ENCODE peak calls at places on chromosome 18, in four cellular contexts. One of them, this sample, is unnamed.

GRCh38 chr18:77039196-77040140 is 93.1 kb downstream of the MBP start:
- DNase-seq in fibroblast of lung: no peak
- DNase-seq in ELF-1: no peak
- DNase-seq in lung: no peak
- DNase-seq in this sample: no peak

GRCh38 chr18:29892960-29893558 is 1149.5 kb downstream of the DSC3 start:
- DNase-seq in lung: no peak
- DNase-seq in fibroblast of lung: no peak
- DNase-seq in ELF-1: no peak
- DNase-seq in this sample: no peak

GRCh38 chr18:2420367-2420766 is 150.9 kb downstream of the METTL4 start:
- DNase-seq in fibroblast of lung: no peak
- DNase-seq in ELF-1: no peak
- DNase-seq in lung: no peak
- DNase-seq in this sample: no peak

GRCh38 chr18:63253428-63254372 is 65.9 kb downstream of the BCL2 start:
- DNase-seq in fibroblast of lung: peak
- DNase-seq in lung: no peak
- DNase-seq in ELF-1: no peak
- DNase-seq in this sample: peak

GRCh38 chr18:5997361-5997760 is 102.0 kb upstream of the TMEM200C start:
- DNase-seq in fibroblast of lung: no peak
- DNase-seq in lung: no peak
- DNase-seq in ELF-1: no peak
- DNase-seq in this sample: no peak

GRCh38 chr18:31233550-31234306 is 71.1 kb upstream of the DSC1 start:
- DNase-seq in ELF-1: no peak
- DNase-seq in lung: no peak
- DNase-seq in fibroblast of lung: no peak
- DNase-seq in this sample: no peak

GRCh38 chr18:78911751-78912283 is 67.8 kb upstream of the SALL3 start:
- DNase-seq in lung: no peak
- DNase-seq in ELF-1: no peak
- DNase-seq in fibroblast of lung: no peak
- DNase-seq in this sample: no peak

GRCh38 chr18:79987566-79987965 is 797 bp downstream of the TXNL4A start:
- DNase-seq in lung: no peak
- DNase-seq in fibroblast of lung: peak
- DNase-seq in ELF-1: no peak
- DNase-seq in this sample: no peak

GRCh38 chr18:54228364-54228763 is 3.9 kb upstream of the MBD2 start:
- DNase-seq in ELF-1: peak
- DNase-seq in lung: no peak
- DNase-seq in fibroblast of lung: no peak
- DNase-seq in this sample: no peak

GRCh38 chr18:48832961-48833700 is 117.6 kb downstream of the SMAD7 start:
- DNase-seq in lung: peak
- DNase-seq in fibroblast of lung: peak
- DNase-seq in ELF-1: peak
- DNase-seq in this sample: peak

GRCh38 chr18:74493689-74494088 is 2.5 kb upstream of the CNDP2 start:
- DNase-seq in lung: no peak
- DNase-seq in fibroblast of lung: peak
- DNase-seq in ELF-1: peak
- DNase-seq in this sample: peak

GRCh38 chr18:26940744-26941398 is 75.4 kb upstream of the AQP4 start:
- DNase-seq in ELF-1: no peak
- DNase-seq in lung: peak
- DNase-seq in fibroblast of lung: no peak
- DNase-seq in this sample: no peak

GRCh38 chr18:23229472-23229871 is 94.2 kb downstream of the CABLES1 start:
- DNase-seq in ELF-1: no peak
- DNase-seq in lung: no peak
- DNase-seq in fibroblast of lung: peak
- DNase-seq in this sample: peak

GRCh38 chr18:56221195-56222065 is 417.0 kb downstream of the TXNL1 start:
- DNase-seq in fibroblast of lung: no peak
- DNase-seq in lung: no peak
- DNase-seq in ELF-1: no peak
- DNase-seq in this sample: no peak

GRCh38 chr18:39935598-39935997 is 2019.4 kb upstream of the PIK3C3 start:
- DNase-seq in lung: no peak
- DNase-seq in fibroblast of lung: no peak
- DNase-seq in ELF-1: no peak
- DNase-seq in this sample: no peak

GRCh38 chr18:77112161-77112801 is 20.3 kb downstream of the MBP start:
- DNase-seq in fibroblast of lung: no peak
- DNase-seq in lung: no peak
- DNase-seq in ELF-1: peak
- DNase-seq in this sample: no peak

GRCh38 chr18:36031407-36031806 is 36.0 kb downstream of the RPRD1A start:
- DNase-seq in lung: no peak
- DNase-seq in ELF-1: no peak
- DNase-seq in fibroblast of lung: no peak
- DNase-seq in this sample: no peak

GRCh38 chr18:40179647-40180175 is 1775.3 kb upstream of the PIK3C3 start:
- DNase-seq in lung: no peak
- DNase-seq in fibroblast of lung: peak
- DNase-seq in ELF-1: no peak
- DNase-seq in this sample: peak

GRCh38 chr18:8706981-8707940 is 1.9 kb downstream of the MTCL1 start:
- DNase-seq in lung: peak
- DNase-seq in ELF-1: peak
- DNase-seq in fibroblast of lung: peak
- DNase-seq in this sample: peak

GRCh38 chr18:35938562-35938961 is 33.9 kb upstream of the RMP24 start:
- DNase-seq in lung: no peak
- DNase-seq in ELF-1: no peak
- DNase-seq in fibroblast of lung: no peak
- DNase-seq in this sample: no peak

GRCh38 chr18:79182047-79182713 is 113.0 kb downstream of the ATP9B start:
- DNase-seq in lung: no peak
- DNase-seq in fibroblast of lung: no peak
- DNase-seq in ELF-1: peak
- DNase-seq in this sample: no peak

GRCh38 chr18:7038330-7038846 is 79.2 kb downstream of the LAMA1 start:
- DNase-seq in fibroblast of lung: peak
- DNase-seq in ELF-1: peak
- DNase-seq in lung: peak
- DNase-seq in this sample: peak

GRCh38 chr18:22170421-22171262 is 1.3 kb downstream of the GATA6 start:
- DNase-seq in fibroblast of lung: peak
- DNase-seq in ELF-1: peak
- DNase-seq in lung: peak
- DNase-seq in this sample: peak

GRCh38 chr18:11323359-11323819 is 174.0 kb upstream of the PIEZO2 start:
- DNase-seq in fibroblast of lung: peak
- DNase-seq in ELF-1: peak
- DNase-seq in lung: no peak
- DNase-seq in this sample: peak

GRCh38 chr18:10973579-10974260 is 175.6 kb downstream of the PIEZO2 start:
- DNase-seq in fibroblast of lung: peak
- DNase-seq in ELF-1: no peak
- DNase-seq in lung: no peak
- DNase-seq in this sample: peak

GRCh38 chr18:73283788-73284187 is 416.0 kb upstream of the NETO1 start:
- DNase-seq in ELF-1: peak
- DNase-seq in fibroblast of lung: peak
- DNase-seq in lung: no peak
- DNase-seq in this sample: peak

GRCh38 chr18:79077181-79077580 is 8.0 kb downstream of the ATP9B start:
- DNase-seq in lung: no peak
- DNase-seq in ELF-1: no peak
- DNase-seq in fibroblast of lung: no peak
- DNase-seq in this sample: no peak

GRCh38 chr18:55501594-55502345 is 86.2 kb downstream of the TCF4 start:
- DNase-seq in fibroblast of lung: peak
- DNase-seq in ELF-1: peak
- DNase-seq in lung: no peak
- DNase-seq in this sample: peak

GRCh38 chr18:69358197-69358895 is 42.3 kb upstream of the DOK6 start:
- DNase-seq in lung: no peak
- DNase-seq in ELF-1: no peak
- DNase-seq in fibroblast of lung: no peak
- DNase-seq in this sample: no peak

GRCh38 chr18:5284808-5285207 is 10.7 kb downstream of the ZBTB14 start:
- DNase-seq in ELF-1: no peak
- DNase-seq in lung: no peak
- DNase-seq in fibroblast of lung: peak
- DNase-seq in this sample: peak

GRCh38 chr18:43393174-43393573 is 115.9 kb upstream of the SYT4 start:
- DNase-seq in ELF-1: no peak
- DNase-seq in fibroblast of lung: no peak
- DNase-seq in lung: no peak
- DNase-seq in this sample: no peak

GRCh38 chr18:21179590-21180220 is 62.3 kb upstream of the GREB1L start:
- DNase-seq in fibroblast of lung: peak
- DNase-seq in ELF-1: peak
- DNase-seq in lung: peak
- DNase-seq in this sample: peak

GRCh38 chr18:62280058-62280457 is 45.1 kb upstream of the TNFRSF11A start:
- DNase-seq in ELF-1: no peak
- DNase-seq in lung: no peak
- DNase-seq in fibroblast of lung: no peak
- DNase-seq in this sample: no peak

GRCh38 chr18:58456625-58457024 is 172.3 kb downstream of the ALPK2 start:
- DNase-seq in ELF-1: no peak
- DNase-seq in fibroblast of lung: no peak
- DNase-seq in lung: no peak
- DNase-seq in this sample: no peak

GRCh38 chr18:3819933-3820332 is 370.0 kb downstream of the TGIF1 start:
- DNase-seq in lung: no peak
- DNase-seq in ELF-1: no peak
- DNase-seq in fibroblast of lung: no peak
- DNase-seq in this sample: no peak

GRCh38 chr18:34709104-34709503 is 994 bp upstream of the DTNA start:
- DNase-seq in lung: no peak
- DNase-seq in ELF-1: no peak
- DNase-seq in fibroblast of lung: peak
- DNase-seq in this sample: peak

GRCh38 chr18:46174317-46175039 is 70.3 kb downstream of the HAUS1 start:
- DNase-seq in fibroblast of lung: peak
- DNase-seq in ELF-1: peak
- DNase-seq in lung: no peak
- DNase-seq in this sample: peak

GRCh38 chr18:21242141-21243040 is at the start of gene GREB1L:
- DNase-seq in ELF-1: peak
- DNase-seq in fibroblast of lung: peak
- DNase-seq in lung: no peak
- DNase-seq in this sample: no peak

GRCh38 chr18:2787225-2787624 is 59.6 kb upstream of the EMILIN2 start:
- DNase-seq in ELF-1: no peak
- DNase-seq in lung: no peak
- DNase-seq in fibroblast of lung: no peak
- DNase-seq in this sample: no peak

GRCh38 chr18:45547910-45548309 is 67.4 kb upstream of the SLC14A2 start:
- DNase-seq in lung: no peak
- DNase-seq in ELF-1: peak
- DNase-seq in fibroblast of lung: no peak
- DNase-seq in this sample: no peak